ENCODE peak calls at places on chromosomes 2 and 18, in seven cellular contexts. Z is PC-9, T is ELF-1, K is substantia nigra, Y is MCF 10A, D is OCI-LY7, E is Panc1. O is an unnamed sample.

GRCh38 chr18:63087421-63088230 is 231.9 kb downstream of the BCL2 start:
- DNase-seq in Y (no peak), K (no peak), D (no peak), T (no peak), Z (no peak), E (no peak), O (no peak)

GRCh38 chr2:11344956-11345671 is 678 bp upstream of the ROCK2 start:
- DNase-seq in Y (peak; percentile 81), T (peak; percentile 80), D (peak; percentile 13), K (no peak), Z (peak; percentile 88), E (no peak), O (peak; percentile 52)

GRCh38 chr2:70718736-70719135 is 49.3 kb downstream of the ADD2 start:
- DNase-seq in T (no peak), D (no peak), Z (no peak), E (no peak), Y (no peak), K (no peak), O (no peak)

GRCh38 chr2:44952143-44952805 is 10.8 kb downstream of the SIX3 start:
- DNase-seq in Z (no peak), K (peak; percentile 9), E (no peak), D (peak; percentile 26), T (peak; percentile 89), Y (no peak), O (no peak)

GRCh38 chr2:157107877-157108276 is 149.6 kb upstream of the GALNT5 start:
- DNase-seq in Z (no peak), T (no peak), K (no peak), E (no peak), D (no peak), Y (peak; percentile 88), O (no peak)

GRCh38 chr2:54577035-54577434 is 120.9 kb downstream of the SPTBN1 start:
- DNase-seq in Z (no peak), Y (peak; percentile 66), K (no peak), D (no peak), E (no peak), T (no peak), O (no peak)

GRCh38 chr2:165766326-165766927 is 27.6 kb downstream of the GALNT3 start:
- DNase-seq in D (no peak), Z (no peak), Y (no peak), K (no peak), E (no peak), T (no peak), O (no peak)

GRCh38 chr18:51724790-51725721 is 527.6 kb upstream of the MEX3C start:
- DNase-seq in Z (no peak), T (no peak), E (no peak), Y (peak; percentile 28), K (no peak), D (no peak), O (no peak)

GRCh38 chr18:31657823-31658669 is 26.3 kb downstream of the B4GALT6 start:
- DNase-seq in Z (no peak), E (no peak), K (no peak), T (no peak), Y (no peak), D (no peak), O (no peak)

GRCh38 chr2:238040918-238041317 is 19.9 kb upstream of the SCLY start:
- DNase-seq in Y (no peak), E (no peak), D (no peak), T (no peak), K (no peak), Z (no peak), O (no peak)

GRCh38 chr18:46750626-46751025 is 6.2 kb downstream of the ST8SIA5 start:
- DNase-seq in T (no peak), D (no peak), Z (peak; percentile 5), K (no peak), Y (no peak), E (no peak), O (no peak)

GRCh38 chr2:120442923-120443571 is 97.1 kb downstream of the INHBB start:
- DNase-seq in Z (peak; percentile 82), D (no peak), K (no peak), Y (no peak), E (no peak), T (peak; percentile 93), O (no peak)

GRCh38 chr18:58953627-58954026 is 89.0 kb downstream of the ZNF532 start:
- DNase-seq in Z (no peak), K (no peak), Y (peak; percentile 14), E (no peak), D (no peak), T (no peak), O (no peak)

O was measured in occipital lobe.